ENCODE peak calls at places on chromosomes 13 and 19, in seven cellular contexts. H is heart right ventricle, X is AG10803, P is fibroblast of mammary gland, G is body of pancreas, V is mucosa of descending colon, J is tibial nerve. D is an unnamed sample.

GRCh38 chr13:110520431-110521295 is 40.9 kb downstream of the RAB20 start:
- DNase-seq in H (peak; percentile 75), X (peak; percentile 86), P (peak; percentile 86), G (peak; percentile 73), V (peak; percentile 87), J (peak; percentile 85), D (peak; percentile 93)

GRCh38 chr13:93559718-93560117 is 333.1 kb downstream of the GPC6 start:
- DNase-seq in H (no peak), X (peak; percentile 17), P (peak; percentile 94), G (no peak), V (no peak), J (no peak), D (peak; percentile 45)

GRCh38 chr13:30072818-30073186 is 222.4 kb upstream of the UBL3 start:
- DNase-seq in H (no peak), X (no peak), P (no peak), G (no peak), V (no peak), J (no peak), D (no peak)

GRCh38 chr19:20371911-20372310 is 193.7 kb downstream of the ZNF737 start:
- DNase-seq in H (no peak), X (no peak), P (no peak), G (no peak), V (no peak), J (no peak), D (no peak)

GRCh38 chr19:3285647-3286176 is 61.3 kb downstream of the CELF5 start:
- DNase-seq in H (no peak), X (no peak), P (peak; percentile 23), G (no peak), V (no peak), J (no peak), D (no peak)

GRCh38 chr13:98428256-98428966 is 148.5 kb downstream of the STK24 start:
- DNase-seq in H (no peak), X (no peak), P (no peak), G (peak; percentile 39), V (no peak), J (no peak), D (no peak)

GRCh38 chr19:18756896-18757295 is 34.2 kb downstream of the COMP start:
- DNase-seq in H (no peak), X (no peak), P (no peak), G (no peak), V (no peak), J (no peak), D (no peak)

GRCh38 chr13:26500618-26501320 is 56.7 kb upstream of the WASF3 start:
- DNase-seq in H (no peak), X (no peak), P (no peak), G (no peak), V (no peak), J (no peak), D (no peak)

GRCh38 chr13:64505511-64505910 is 2724.6 kb downstream of the PCDH9 start:
- DNase-seq in H (no peak), X (peak; percentile 34), P (peak; percentile 45), G (no peak), V (no peak), J (no peak), D (peak; percentile 82)

GRCh38 chr19:1252221-1252817 is 3.9 kb downstream of the MIDN start:
- DNase-seq in H (peak; percentile 91), X (peak; percentile 99), P (peak; percentile 98), G (peak; percentile 98), V (peak; percentile 88), J (peak; percentile 91), D (peak; percentile 99)

GRCh38 chr19:42282036-42282762 is 13.1 kb downstream of the CIC start:
- DNase-seq in H (peak; percentile 29), X (no peak), P (peak; percentile 50), G (peak; percentile 28), V (no peak), J (no peak), D (peak; percentile 48)

GRCh38 chr13:97114696-97115095 is 107.4 kb upstream of the MBNL2 start:
- DNase-seq in H (no peak), X (no peak), P (no peak), G (no peak), V (no peak), J (no peak), D (no peak)
- H3K4me3 ChIP-seq in H (no peak overlapping the region), X (no peak overlapping the region), P (no peak overlapping the region), G (no peak overlapping the region), V (no peak overlapping the region), J (no peak overlapping the region), D (no peak overlapping the region)

GRCh38 chr13:96821971-96822370 is 172.3 kb downstream of the OXGR1 start:
- DNase-seq in H (no peak), X (no peak), P (no peak), G (no peak), V (no peak), J (no peak), D (no peak)

GRCh38 chr13:96821381-96821780 is 172.9 kb downstream of the OXGR1 start:
- DNase-seq in H (no peak), X (peak; percentile 20), P (peak; percentile 84), G (no peak), V (no peak), J (no peak), D (peak; percentile 77)

GRCh38 chr13:96819375-96819774 is 174.9 kb downstream of the OXGR1 start:
- DNase-seq in H (no peak), X (no peak), P (peak; percentile 16), G (no peak), V (no peak), J (no peak), D (no peak)

GRCh38 chr13:96824110-96824509 is 170.2 kb downstream of the OXGR1 start:
- DNase-seq in H (no peak), X (no peak), P (peak; percentile 35), G (no peak), V (no peak), J (no peak), D (peak; percentile 37)

GRCh38 chr13:96822900-96823299 is 171.4 kb downstream of the OXGR1 start:
- DNase-seq in H (no peak), X (no peak), P (peak; percentile 49), G (peak; percentile 26), V (peak; percentile 54), J (no peak), D (peak; percentile 31)
- TF ChIP-seq CTCF in H (no peak), X (peak; percentile 17), P (peak; percentile 33), G (peak; percentile 47), V (no peak), J (no peak), D (peak; percentile 36)

DNA sequence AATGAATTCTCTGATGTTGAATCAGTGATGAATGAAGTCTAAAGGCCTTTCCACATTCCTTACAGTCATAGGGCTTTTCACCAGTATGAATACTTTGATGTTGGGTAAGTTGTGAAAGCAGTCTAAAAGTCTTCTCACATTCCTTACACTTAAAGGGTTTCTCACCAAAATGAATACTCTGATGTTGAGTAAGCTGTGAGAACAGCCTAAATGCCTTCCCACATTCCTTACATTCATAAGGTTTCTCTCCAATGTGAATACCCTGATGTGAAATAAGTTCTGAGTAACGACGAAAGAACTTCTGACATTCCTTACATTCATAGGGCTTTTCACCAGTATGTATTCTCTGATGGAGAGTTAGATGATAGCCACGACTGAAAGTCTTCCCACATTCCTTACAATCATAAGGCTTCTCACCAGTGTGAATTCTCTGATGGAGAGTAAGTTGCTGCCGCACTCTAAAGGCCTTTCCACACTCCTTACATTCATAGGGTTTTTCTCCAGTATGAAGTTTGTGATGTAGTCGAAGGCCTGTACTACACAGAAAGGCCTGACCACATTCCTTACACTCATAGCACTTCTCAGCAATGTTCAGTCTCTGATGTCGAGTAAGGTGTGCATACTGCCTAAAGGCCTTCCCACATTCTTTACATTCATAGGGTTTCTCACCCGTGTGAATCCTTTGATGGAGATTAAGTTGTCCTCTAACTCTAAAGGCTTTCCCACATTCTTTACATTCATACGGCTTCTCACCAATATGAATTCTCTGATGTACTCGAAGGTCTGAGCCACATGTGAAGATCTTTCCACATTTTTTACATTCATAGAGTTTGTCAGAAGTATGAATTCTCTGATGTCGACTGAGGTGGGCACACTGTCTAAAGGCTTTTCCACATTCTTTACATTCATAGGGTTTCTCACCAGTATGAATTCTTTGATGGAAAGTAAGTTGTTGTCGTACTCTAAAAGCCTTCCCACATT is 19.9 kb downstream of the ZFP30 start:
- DNase-seq in H (no peak), X (no peak), P (peak; percentile 2), G (no peak), V (no peak), J (no peak), D (no peak)
- H3K4me3 ChIP-seq in H (no peak overlapping the region), X (no peak overlapping the region), P (no peak overlapping the region), G (no peak overlapping the region), V (no peak overlapping the region), J (no peak overlapping the region), D (no peak overlapping the region)

GRCh38 chr19:38901683-38902082 is 1.9 kb downstream of the NFKBIB start:
- DNase-seq in H (no peak), X (no peak), P (no peak), G (no peak), V (no peak), J (no peak), D (no peak)

GRCh38 chr19:38900816-38901215 is 1.0 kb downstream of the NFKBIB start:
- DNase-seq in H (no peak), X (no peak), P (no peak), G (no peak), V (no peak), J (no peak), D (peak; percentile 17)

GRCh38 chr19:38898788-38899446 is 501 bp downstream of the SIRT2 start:
- DNase-seq in H (no peak), X (peak; percentile 21), P (peak; percentile 28), G (peak; percentile 22), V (no peak), J (no peak), D (peak; percentile 37)

GRCh38 chr19:38900220-38900629 is 456 bp downstream of the NFKBIB start:
- DNase-seq in H (no peak), X (no peak), P (peak; percentile 42), G (no peak), V (no peak), J (no peak), D (peak; percentile 65)

GRCh38 chr19:38899447-38900219 is at the start of the genes NFKBIB and SIRT2:
- DNase-seq in H (peak; percentile 100), X (peak; percentile 99), P (peak; percentile 99), G (peak; percentile 100), V (peak; percentile 99), J (peak; percentile 99), D (peak; percentile 100)
- TF ChIP-seq CTCF in H (no peak), X (no peak), P (no peak), G (no peak), V (no peak), J (peak; percentile 25), D (no peak)

GRCh38 chr13:25069236-25069635 is 26.7 kb upstream of the PABPC3 start:
- DNase-seq in H (no peak), X (no peak), P (no peak), G (no peak), V (no peak), J (no peak), D (no peak)

GRCh38 chr13:25064396-25064795 is 31.5 kb upstream of the PABPC3 start:
- DNase-seq in H (no peak), X (no peak), P (no peak), G (no peak), V (no peak), J (no peak), D (no peak)

GRCh38 chr13:25065974-25066770 is 29.8 kb upstream of the PABPC3 start:
- DNase-seq in H (no peak), X (no peak), P (no peak), G (no peak), V (no peak), J (no peak), D (no peak)

GRCh38 chr13:25068810-25069209 is 27.1 kb upstream of the PABPC3 start:
- DNase-seq in H (no peak), X (no peak), P (no peak), G (no peak), V (no peak), J (no peak), D (no peak)

GRCh38 chr13:25067054-25067453 is 28.9 kb upstream of the PABPC3 start:
- DNase-seq in H (no peak), X (no peak), P (no peak), G (no peak), V (no peak), J (no peak), D (no peak)
- H3K4me3 ChIP-seq in H (no peak overlapping the region), X (no peak overlapping the region), P (no peak overlapping the region), G (no peak overlapping the region), V (no peak overlapping the region), J (no peak overlapping the region), D (no peak overlapping the region)